ENCODE peak calls at places on chromosome 22, in six cellular contexts. K, C, S, T, P and W are unnamed samples.

GRCh38 chr22:23088199-23088604 is 17.9 kb downstream of the GNAZ start:
- DNase-seq in K (no peak), C (no peak), S (no peak), T (no peak), P (peak), W (no peak)

GRCh38 chr22:45051946-45052345 is 42.1 kb upstream of the PHF21B start:
- DNase-seq in K (no peak), C (no peak), S (no peak), T (no peak), P (no peak), W (no peak)

GRCh38 chr22:30193031-30193794 is 53.3 kb downstream of the LIF start:
- DNase-seq in K (no peak), C (no peak), S (no peak), T (no peak), P (no peak), W (no peak)

GRCh38 chr22:41822289-41823057 is 10.4 kb upstream of the SREBF2 start:
- DNase-seq in K (no peak), C (peak), S (peak), T (no peak), P (peak), W (no peak)

GRCh38 chr22:35024364-35024692 is 41.6 kb upstream of the ISX start:
- DNase-seq in K (no peak), C (no peak), S (no peak), T (no peak), P (no peak), W (no peak)

GRCh38 chr22:25048659-25049657 is 96.4 kb downstream of the KIAA1671 start:
- DNase-seq in K (peak), C (peak), S (peak), T (peak), P (peak), W (peak)

GRCh38 chr22:31291716-31292644 is at the start of gene PIK3IP1:
- DNase-seq in K (peak), C (peak), S (peak), T (peak), P (peak), W (peak)

GRCh38 chr22:26502688-26503561 is 9.3 kb downstream of the TFIP11 start:
- DNase-seq in K (no peak), C (peak), S (peak), T (peak), P (peak), W (no peak)

GRCh38 chr22:39419911-39420310 is 20.3 kb downstream of the TAB1 start:
- DNase-seq in K (no peak), C (no peak), S (no peak), T (no peak), P (no peak), W (no peak)

GRCh38 chr22:49136816-49137180 is 690.9 kb downstream of the BRD1 start:
- DNase-seq in K (no peak), C (no peak), S (no peak), T (no peak), P (no peak), W (no peak)

GRCh38 chr22:17845790-17846189 is 71.5 kb upstream of the BID start:
- DNase-seq in K (peak), C (peak), S (no peak), T (no peak), P (no peak), W (no peak)

GRCh38 chr22:25659413-25659812 is 82.6 kb upstream of the MYO18B start:
- DNase-seq in K (no peak), C (no peak), S (no peak), T (no peak), P (no peak), W (no peak)

GRCh38 chr22:39178206-39179111 is 26.0 kb upstream of the CBX7 start:
- DNase-seq in K (no peak), C (peak), S (peak), T (no peak), P (peak), W (no peak)

GRCh38 chr22:31629741-31630184 is 32.3 kb downstream of the PISD start:
- DNase-seq in K (no peak), C (no peak), S (no peak), T (no peak), P (no peak), W (no peak)

GRCh38 chr22:23389271-23390071 is 190.6 kb downstream of the IGLL1 start:
- DNase-seq in K (no peak), C (no peak), S (no peak), T (no peak), P (no peak), W (no peak)

GRCh38 chr22:46113910-46114517 is 36.3 kb upstream of the PPARA start:
- DNase-seq in K (peak), C (no peak), S (no peak), T (no peak), P (no peak), W (no peak)

GRCh38 chr22:49929553-49929979 is 11.1 kb downstream of the CRELD2 start:
- DNase-seq in K (peak), C (peak), S (peak), T (peak), P (peak), W (peak)

GRCh38 chr22:46081036-46081830 is 69.1 kb upstream of the PPARA start:
- DNase-seq in K (peak), C (peak), S (no peak), T (peak), P (no peak), W (peak)

GRCh38 chr22:36081023-36081431 is 52.4 kb upstream of the RBFOX2 start:
- DNase-seq in K (no peak), C (peak), S (peak), T (peak), P (peak), W (no peak)

GRCh38 chr22:41834005-41834975 is 1.4 kb downstream of the SREBF2 start:
- DNase-seq in K (no peak), C (no peak), S (no peak), T (no peak), P (no peak), W (no peak)

GRCh38 chr22:50627452-50627913 is 469 bp downstream of the ARSA start:
- DNase-seq in K (no peak), C (no peak), S (no peak), T (peak), P (no peak), W (no peak)

GRCh38 chr22:20904008-20904979 is 12.9 kb upstream of the CRKL start:
- DNase-seq in K (peak), C (peak), S (peak), T (no peak), P (peak), W (no peak)

GRCh38 chr22:37206118-37206840 is 6.0 kb downstream of the SSTR3 start:
- DNase-seq in K (no peak), C (no peak), S (no peak), T (no peak), P (no peak), W (peak)

GRCh38 chr22:36386900-36387663 is 685 bp downstream of the MYH9 start:
- DNase-seq in K (peak), C (no peak), S (no peak), T (peak), P (no peak), W (peak)

GRCh38 chr22:17471901-17472566 is 91.3 kb upstream of the SLC25A18 start:
- DNase-seq in K (no peak), C (no peak), S (peak), T (no peak), P (no peak), W (no peak)

GRCh38 chr22:27633296-27633871 is 168.2 kb downstream of the MN1 start:
- DNase-seq in K (no peak), C (no peak), S (no peak), T (no peak), P (no peak), W (no peak)

GRCh38 chr22:49964493-49965290 is 4.1 kb downstream of the PIM3 start:
- DNase-seq in K (peak), C (no peak), S (no peak), T (peak), P (no peak), W (peak)

GRCh38 chr22:42994917-42995562 is 19.9 kb downstream of the PACSIN2 start:
- DNase-seq in K (peak), C (peak), S (peak), T (peak), P (peak), W (peak)